ENCODE peak calls at places on chromosomes 2 and 18, in ten cellular contexts. X is fibroblast of lung, G is Calu3, H is fibroblast of mammary gland, L is OCI-LY7, I is right atrium auricular region, D is glutamatergic neuron, F is tibial nerve, V is A549, M is heart left ventricle. T is an unnamed sample.

GRCh38 chr2:46294185-46294836 is 2.9 kb upstream of the EPAS1 start:
- DNase-seq in M (no peak), X (no peak), H (peak; percentile 49), G (peak; percentile 35), D (peak; percentile 41), V (peak; percentile 69), F (no peak), L (no peak), I (peak; percentile 54), T (peak; percentile 59)

GRCh38 chr2:46645681-46646162 is 166.4 kb downstream of the TMEM247 start:
- DNase-seq in L (no peak), F (no peak), G (no peak), V (no peak), M (no peak), D (no peak), I (peak; percentile 73), H (peak; percentile 83), X (peak; percentile 65), T (no peak)

GRCh38 chr18:669077-669476 is 11.6 kb downstream of the TYMS start:
- DNase-seq in V (no peak), F (no peak), X (no peak), H (no peak), D (no peak), L (no peak), G (no peak), I (no peak), M (no peak), T (no peak)

GRCh38 chr2:205051417-205051816 is 506.1 kb downstream of the PARD3B start:
- DNase-seq in X (peak; percentile 24), I (no peak), H (peak; percentile 14), L (no peak), M (no peak), D (no peak), V (peak; percentile 2), F (no peak), G (no peak), T (no peak)

GRCh38 chr2:56741601-56742102 is 557.9 kb downstream of the CCDC85A start:
- DNase-seq in H (peak; percentile 95), V (peak; percentile 84), X (peak; percentile 88), I (peak; percentile 60), G (peak; percentile 64), D (peak; percentile 50), M (peak; percentile 58), F (no peak), L (no peak), T (no peak)

GRCh38 chr2:78967294-78967693 is 58.2 kb upstream of the REG3G start:
- DNase-seq in F (no peak), L (no peak), G (no peak), D (no peak), I (no peak), H (no peak), X (no peak), V (no peak), M (no peak), T (no peak)

GRCh38 chr2:75142081-75142480 is 57.2 kb downstream of the TACR1 start:
- DNase-seq in I (no peak), D (no peak), H (peak; percentile 71), X (peak; percentile 11), M (no peak), F (peak; percentile 28), G (no peak), L (no peak), V (no peak), T (no peak)

GRCh38 chr18:42330296-42330695 is 375.3 kb downstream of the PIK3C3 start:
- DNase-seq in D (no peak), F (no peak), H (no peak), V (no peak), I (no peak), M (no peak), X (no peak), L (no peak), G (no peak), T (no peak)

GRCh38 chr2:64260817-64261216 is 116.6 kb upstream of the PELI1 start:
- DNase-seq in X (no peak), G (no peak), F (peak; percentile 42), M (peak; percentile 61), L (peak; percentile 91), H (no peak), I (peak; percentile 75), D (no peak), V (no peak), T (peak; percentile 50)

GRCh38 chr18:3380384-3380961 is 69.5 kb upstream of the TGIF1 start:
- DNase-seq in D (no peak), V (peak; percentile 31), F (peak; percentile 9), G (peak; percentile 15), L (no peak), H (peak; percentile 82), M (no peak), X (peak; percentile 85), I (no peak), T (no peak)
- TF ChIP-seq CTCF in D (no peak), V (peak; percentile 36), F (no peak), G (no peak), L (peak; percentile 11), H (peak; percentile 37), M (no peak), X (peak; percentile 21), I (no peak), T (no peak)

DNA sequence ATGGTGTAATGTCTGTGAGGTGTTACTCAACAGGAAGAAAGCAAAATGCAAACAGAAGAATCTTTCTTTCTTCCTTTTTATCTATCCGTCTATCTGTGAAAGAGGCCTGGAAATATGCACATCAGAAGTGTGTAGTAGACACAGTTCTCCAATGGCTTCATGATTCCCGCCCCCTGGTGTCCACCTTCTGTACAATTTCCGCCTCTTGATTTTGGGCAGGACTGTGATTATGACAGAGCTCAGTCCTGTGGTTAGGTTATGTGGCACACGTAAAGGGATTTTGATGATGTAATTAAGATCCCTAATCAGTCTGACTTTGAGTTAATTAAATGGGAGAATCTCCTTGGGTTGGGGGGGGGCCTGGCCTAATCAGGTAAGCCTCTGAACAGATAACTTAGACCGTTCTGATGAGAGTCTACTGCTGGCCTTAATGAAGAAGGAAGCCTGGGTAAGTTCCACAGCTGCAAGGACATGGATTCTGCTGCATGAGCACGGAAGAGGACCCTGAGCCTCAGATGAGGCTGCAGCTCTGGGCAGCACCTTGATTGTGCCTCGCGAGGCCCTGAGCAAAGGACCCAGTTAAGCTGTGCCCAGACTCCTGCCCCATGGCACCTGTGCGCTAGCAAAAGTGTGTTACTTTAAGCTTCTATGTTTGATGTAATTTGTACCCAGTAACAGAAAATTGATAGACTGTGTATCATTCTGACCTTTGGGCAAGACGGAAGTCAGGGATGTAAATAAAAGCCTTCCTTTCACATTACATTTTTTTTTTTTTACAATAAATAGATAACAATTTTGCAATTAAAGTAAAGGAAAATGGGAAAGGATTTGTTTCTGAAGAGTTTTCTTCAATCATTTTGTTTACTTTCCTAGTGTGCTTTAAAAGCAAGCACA is 11.3 kb upstream of the KCNF1 start:
- DNase-seq in I (no peak), G (peak; percentile 54), F (no peak), X (peak; percentile 12), D (peak; percentile 49), M (no peak), V (peak; percentile 75), H (no peak), L (peak; percentile 34), T (peak; percentile 74)
- TF ChIP-seq CTCF in I (no peak), G (no peak), F (no peak), X (no peak), D (peak; percentile 37), M (no peak), V (peak; percentile 42), H (peak; percentile 9), L (peak; percentile 72), T (no peak)

GRCh38 chr2:219996366-219996765 is 368.9 kb downstream of the SLC4A3 start:
- DNase-seq in G (no peak), L (no peak), H (no peak), V (no peak), F (no peak), X (no peak), I (no peak), M (no peak), D (no peak), T (no peak)

GRCh38 chr2:219998714-219999227 is 371.3 kb downstream of the SLC4A3 start:
- DNase-seq in V (no peak), L (no peak), G (no peak), X (no peak), F (no peak), D (no peak), M (no peak), I (no peak), H (no peak), T (no peak)

GRCh38 chr2:220000080-220000479 is 372.6 kb downstream of the SLC4A3 start:
- DNase-seq in V (no peak), G (no peak), L (no peak), I (no peak), M (no peak), F (no peak), X (peak; percentile 5), H (no peak), D (no peak), T (no peak)

GRCh38 chr2:219997341-219997851 is 370.0 kb downstream of the SLC4A3 start:
- DNase-seq in I (no peak), M (no peak), X (peak; percentile 50), H (peak; percentile 52), G (peak; percentile 40), D (peak; percentile 86), V (no peak), F (peak; percentile 41), L (peak; percentile 4), T (no peak)

DNA sequence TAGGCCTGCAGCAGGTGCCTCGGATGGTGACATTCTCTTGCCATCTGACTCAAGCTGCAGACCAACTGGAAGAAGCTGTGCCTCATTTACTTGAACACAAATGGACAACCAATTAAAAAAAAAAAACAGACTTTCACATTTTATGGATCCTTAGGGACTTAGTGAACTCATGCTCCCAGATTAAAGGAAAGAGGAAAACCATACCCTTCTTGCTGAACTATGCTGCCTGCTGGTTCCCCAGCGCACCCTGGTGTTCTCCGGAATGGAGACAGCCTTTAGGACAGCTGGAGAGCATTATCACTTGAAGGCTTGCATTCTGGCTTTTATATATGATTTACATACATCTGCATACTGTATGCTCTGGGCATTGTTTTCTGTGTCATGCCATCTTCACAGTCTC is 370.7 kb downstream of the SLC4A3 start:
- DNase-seq in G (no peak), L (no peak), F (no peak), D (no peak), V (no peak), X (no peak), M (no peak), I (no peak), H (peak; percentile 57), T (no peak)
- TF ChIP-seq CTCF in G (no peak), L (no peak), F (no peak), D (no peak), V (no peak), X (no peak), M (no peak), I (no peak), H (peak; percentile 38), T (no peak)

DNA sequence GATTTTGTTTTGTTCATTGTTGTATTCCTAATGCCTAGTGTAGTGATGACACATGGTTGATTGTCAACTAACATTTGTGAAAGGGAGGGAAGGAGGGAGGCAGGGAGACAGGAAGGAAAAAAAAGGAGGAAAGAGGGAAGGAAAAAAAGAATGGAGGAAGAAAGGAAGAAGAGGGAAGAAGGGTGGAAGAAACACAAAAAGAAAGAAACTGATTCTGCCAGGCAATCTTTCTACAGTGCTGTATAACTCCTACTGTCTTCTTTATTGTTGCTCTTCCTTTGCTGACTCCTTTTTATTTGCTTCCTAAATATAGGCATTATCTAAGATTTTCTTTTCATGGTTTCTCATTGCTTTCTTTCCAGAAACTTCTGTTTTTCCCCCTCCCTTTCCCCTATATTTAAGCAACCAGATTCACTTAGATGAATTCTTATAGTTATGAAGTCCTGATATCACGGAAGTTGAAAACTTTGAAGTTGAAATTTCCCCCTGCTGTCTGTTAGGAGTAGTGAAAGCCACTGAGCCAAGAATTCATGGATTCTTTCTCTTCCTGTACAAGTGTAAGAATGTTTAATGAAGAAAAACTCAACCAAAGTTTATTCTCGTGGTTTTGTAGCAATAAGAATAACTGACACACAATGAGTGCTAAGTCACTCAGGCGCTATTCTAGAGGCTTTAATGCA is 305.1 kb upstream of the FSHR start:
- DNase-seq in G (no peak), X (no peak), H (no peak), L (no peak), F (no peak), V (no peak), D (no peak), I (no peak), M (no peak), T (no peak)
- TF ChIP-seq CTCF in G (no peak), X (no peak), H (no peak), L (no peak), F (no peak), V (no peak), D (no peak), I (no peak), M (no peak), T (no peak)